ENCODE peak calls at places on chromosomes 7 and 10, in ten cellular contexts. C is body of pancreas, N is cardiac fibroblast, B is H7, M is colonic mucosa, I is lower leg skin, O is K562, A is GM06990, Y is astrocyte of the cerebellum, S is OCI-LY7. U is an unnamed sample.

GRCh38 chr10:15236340-15236739 is 67.8 kb upstream of the NMT2 start:
- DNase-seq in S (no peak), O (no peak), C (no peak), A (no peak), M (no peak), B (no peak), I (peak), Y (no peak), N (peak), U (peak)

GRCh38 chr7:143047327-143047726 is 4.8 kb upstream of the OR6V1 start:
- DNase-seq in A (no peak), N (no peak), I (no peak), S (no peak), B (no peak), M (no peak), C (no peak), O (no peak), Y (no peak), U (no peak)

GRCh38 chr7:155543011-155543881 is 3.1 kb downstream of the CNPY1 start:
- DNase-seq in Y (peak), C (no peak), O (no peak), I (no peak), M (no peak), S (no peak), B (no peak), N (peak), A (no peak), U (peak)

GRCh38 chr7:30474893-30475292 is 3.7 kb downstream of the NOD1 start:
- DNase-seq in I (no peak), C (no peak), B (no peak), M (no peak), Y (no peak), O (no peak), N (peak), A (no peak), S (no peak), U (peak)

GRCh38 chr7:16421333-16422099 is at the start of gene CRPPA:
- DNase-seq in C (peak), O (peak), M (peak), B (peak), N (peak), A (no peak), Y (no peak), S (no peak), I (peak), U (peak)

GRCh38 chr7:2841907-2842306 is 2.2 kb downstream of the GNA12 start:
- DNase-seq in C (no peak), N (no peak), S (no peak), A (no peak), M (no peak), Y (no peak), O (no peak), I (no peak), B (no peak), U (no peak)

GRCh38 chr10:103069453-103070331 is 123.4 kb downstream of the NT5C2 start:
- DNase-seq in A (peak), M (peak), Y (peak), B (peak), N (peak), C (peak), S (peak), I (peak), O (peak), U (peak)

GRCh38 chr10:130498934-130499333 is 362.7 kb downstream of the GLRX3 start:
- DNase-seq in N (no peak), S (no peak), C (no peak), A (no peak), O (no peak), Y (no peak), M (no peak), I (peak), B (no peak), U (no peak)

GRCh38 chr7:44460325-44460724 is 30.1 kb downstream of the NUDCD3 start:
- DNase-seq in S (peak), O (no peak), I (no peak), A (peak), C (no peak), M (no peak), Y (no peak), N (no peak), B (no peak), U (no peak)

GRCh38 chr10:72802291-72803118 is 91.0 kb upstream of the OIT3 start:
- DNase-seq in C (no peak), B (no peak), A (no peak), S (no peak), M (no peak), O (no peak), Y (peak), N (peak), I (no peak), U (peak)

GRCh38 chr7:25389489-25390106 is 161.3 kb upstream of the NPVF start:
- DNase-seq in B (peak), A (no peak), I (no peak), M (peak), S (peak), Y (peak), O (peak), N (peak), C (peak), U (peak)

DNA sequence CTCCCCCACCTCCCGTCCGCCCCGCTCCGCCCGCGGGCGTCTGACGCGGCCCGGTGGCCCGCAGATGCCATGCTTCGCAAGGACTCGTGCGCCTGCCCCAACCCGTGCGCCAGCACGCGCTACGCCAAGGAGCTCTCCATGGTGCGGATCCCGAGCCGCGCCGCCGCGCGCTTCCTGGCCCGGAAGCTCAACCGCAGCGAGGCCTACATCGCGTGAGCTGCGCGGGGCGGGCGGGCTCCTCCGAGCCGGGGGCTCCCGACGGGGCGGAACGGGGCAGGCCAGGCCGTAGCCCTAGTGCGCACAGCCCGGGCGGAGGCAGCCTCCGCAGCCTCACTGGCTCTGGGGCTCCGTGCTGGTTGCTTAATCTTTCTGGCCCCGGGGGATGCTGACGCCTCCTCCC is 2.8 kb downstream of the ASIC3 start:
- DNase-seq in A (peak), N (peak), Y (peak), S (no peak), O (peak), I (no peak), C (peak), M (peak), B (peak), U (peak)
- H3K4me3 ChIP-seq in A (no peak), N (no peak), Y (no peak), S (no peak), O (no peak), I (no peak), C (no peak), M (no peak), B (peak), U (no peak)

GRCh38 chr7:81370857-81371256 is 399.0 kb downstream of the HGF start:
- DNase-seq in Y (no peak), M (no peak), B (no peak), N (peak), S (no peak), A (no peak), I (no peak), C (no peak), O (no peak), U (no peak)
- H3K4me3 ChIP-seq in Y (no peak), M (no peak), B (no peak), N (no peak), S (no peak), A (no peak), I (no peak), C (no peak), O (no peak), U (no peak)

GRCh38 chr7:156999611-157000046 is 10.8 kb downstream of the MNX1 start:
- DNase-seq in A (no peak), C (peak), I (peak), O (peak), S (no peak), M (peak), N (no peak), Y (no peak), B (peak), U (no peak)
- H3K4me3 ChIP-seq in A (peak), C (peak), I (peak), O (peak), S (no peak), M (peak), N (no peak), Y (peak), B (peak), U (no peak)

DNA sequence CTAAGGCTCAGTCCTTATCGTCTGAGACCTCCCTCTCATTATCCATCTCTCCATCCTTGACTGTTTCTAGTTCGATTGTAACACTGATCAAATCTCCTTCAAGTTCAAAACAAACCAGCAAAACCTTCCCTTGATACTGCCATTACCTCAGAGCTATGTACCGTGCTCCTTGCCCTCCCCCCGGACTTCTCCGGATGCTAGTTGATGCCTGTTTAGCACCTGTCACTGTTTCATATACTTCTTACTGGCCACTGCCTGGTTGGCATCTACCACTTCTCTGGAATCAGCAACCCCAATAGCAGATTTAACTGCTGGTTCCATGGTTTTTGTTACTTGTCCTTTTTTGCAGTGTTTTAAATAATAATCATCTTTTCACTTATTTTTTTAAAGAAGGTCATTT is 64.1 kb downstream of the BMPR1A start:
- DNase-seq in N (no peak), Y (no peak), C (no peak), S (no peak), M (no peak), B (no peak), A (no peak), O (no peak), I (no peak), U (no peak)
- H3K4me3 ChIP-seq in N (no peak), Y (no peak), C (no peak), S (no peak), M (no peak), B (no peak), A (no peak), O (no peak), I (no peak), U (no peak)